ENCODE peak calls at places on chromosome 6, in eight cellular contexts. H, S, C, R, E, J, M and L are unnamed samples.

GRCh38 chr6:14224359-14225103 is 107.0 kb downstream of the CD83 start:
- DNase-seq in S (no peak), H (no peak), J (no peak), R (no peak), E (peak), M (no peak), C (no peak), L (no peak)

GRCh38 chr6:33731751-33732282 is 14.9 kb downstream of the IP6K3 start:
- DNase-seq in C (no peak), H (no peak), M (peak), S (no peak), R (peak), E (no peak), J (no peak), L (no peak)

GRCh38 chr6:165762876-165763275 is 99.8 kb upstream of the PDE10A start:
- DNase-seq in H (no peak), E (no peak), R (no peak), S (no peak), J (no peak), M (no peak), C (no peak), L (no peak)

GRCh38 chr6:116444092-116444491 is 17.1 kb upstream of the CALHM6 start:
- DNase-seq in M (no peak), R (no peak), C (peak), E (no peak), S (no peak), H (peak), J (no peak), L (no peak)

GRCh38 chr6:105058316-105058715 is 101.4 kb downstream of the LIN28B start:
- DNase-seq in R (no peak), C (no peak), M (no peak), S (no peak), E (no peak), J (no peak), H (no peak), L (no peak)

GRCh38 chr6:15410752-15411151 is 164.9 kb downstream of the JARID2 start:
- DNase-seq in M (no peak), J (no peak), S (no peak), C (no peak), R (no peak), H (no peak), E (no peak), L (no peak)

GRCh38 chr6:39281312-39281980 is 32.8 kb downstream of the KCNK17 start:
- DNase-seq in M (no peak), H (no peak), J (no peak), S (no peak), E (no peak), C (no peak), R (no peak), L (no peak)

GRCh38 chr6:86500035-86500434 is 437.3 kb upstream of the HTR1E start:
- DNase-seq in C (no peak), M (no peak), R (no peak), H (no peak), E (no peak), S (no peak), J (no peak), L (no peak)

GRCh38 chr6:144405173-144405572 is 120.0 kb downstream of the UTRN start:
- DNase-seq in H (no peak), R (no peak), E (no peak), C (no peak), M (no peak), J (no peak), S (no peak), L (no peak)

GRCh38 chr6:142014515-142014914 is 118.2 kb upstream of the GJE1 start:
- DNase-seq in M (no peak), R (no peak), J (no peak), S (no peak), H (no peak), C (peak), E (no peak), L (no peak)

GRCh38 chr6:105184921-105185320 is 5.1 kb upstream of the POPDC3 start:
- DNase-seq in J (no peak), C (no peak), M (no peak), E (no peak), S (no peak), H (no peak), R (no peak), L (no peak)

GRCh38 chr6:131635384-131636340 is 1.4 kb upstream of the ENPP3 start:
- DNase-seq in H (no peak), R (no peak), J (no peak), M (no peak), E (no peak), C (no peak), S (no peak), L (no peak)

GRCh38 chr6:152472325-152472724 is 164.8 kb downstream of the SYNE1 start:
- DNase-seq in H (no peak), R (no peak), C (no peak), J (no peak), E (no peak), M (no peak), S (no peak), L (no peak)

GRCh38 chr6:149846321-149846720 is 17.8 kb downstream of the LRP11 start:
- DNase-seq in C (no peak), R (no peak), S (no peak), H (no peak), J (peak), E (no peak), M (peak), L (peak)

GRCh38 chr6:170345662-170346061 is 39.1 kb downstream of the FAM120B start:
- DNase-seq in R (no peak), J (no peak), C (no peak), S (no peak), E (peak), M (no peak), H (no peak), L (no peak)

GRCh38 chr6:144215402-144215931 is 65.2 kb downstream of the STX11 start:
- DNase-seq in R (peak), C (peak), S (no peak), M (no peak), E (peak), J (peak), H (no peak), L (no peak)

GRCh38 chr6:121504227-121504626 is 68.8 kb downstream of the GJA1 start:
- DNase-seq in C (peak), E (no peak), R (no peak), H (no peak), J (no peak), S (no peak), M (no peak), L (no peak)

GRCh38 chr6:158869010-158869603 is 49.9 kb upstream of the EZR start:
- DNase-seq in C (peak), R (no peak), H (peak), M (no peak), S (peak), E (peak), J (peak), L (no peak)

GRCh38 chr6:68967549-68968300 is 332.6 kb downstream of the ADGRB3 start:
- DNase-seq in S (no peak), H (peak), M (peak), C (peak), E (peak), J (peak), R (peak), L (peak)

GRCh38 chr6:5115168-5115567 is 30.0 kb downstream of the PPP1R3G start:
- DNase-seq in S (no peak), J (no peak), M (no peak), E (no peak), C (peak), R (no peak), H (no peak), L (no peak)

GRCh38 chr6:88914180-88914579 is 49.2 kb downstream of the RNGTT start:
- DNase-seq in H (peak), R (no peak), C (no peak), S (no peak), J (no peak), M (no peak), E (no peak), L (no peak)

GRCh38 chr6:18039481-18039880 is 52.0 kb upstream of the KIF13A start:
- DNase-seq in M (no peak), H (no peak), S (no peak), R (no peak), J (no peak), E (no peak), C (no peak), L (no peak)

GRCh38 chr6:135630789-135631376 is 133.3 kb upstream of the AHI1 start:
- DNase-seq in H (peak), R (peak), S (no peak), E (no peak), M (no peak), C (no peak), J (no peak), L (no peak)

GRCh38 chr6:63022631-63023030 is 188.6 kb upstream of the FKBP1C start:
- DNase-seq in E (no peak), J (no peak), C (no peak), S (no peak), R (no peak), H (no peak), M (no peak), L (no peak)

GRCh38 chr6:14616611-14617010 is 499.0 kb downstream of the CD83 start:
- DNase-seq in M (no peak), H (no peak), E (no peak), J (no peak), R (no peak), C (no peak), S (no peak), L (no peak)

GRCh38 chr6:88725111-88725711 is 238.2 kb downstream of the RNGTT start:
- DNase-seq in J (no peak), M (no peak), C (no peak), E (peak), H (peak), R (peak), S (no peak), L (no peak)

GRCh38 chr6:155676346-155676745 is 220.7 kb upstream of the NOX3 start:
- DNase-seq in S (no peak), H (peak), E (no peak), J (no peak), C (no peak), M (no peak), R (no peak), L (no peak)

GRCh38 chr6:142485256-142485655 is 183.4 kb downstream of the ADGRG6 start:
- DNase-seq in R (no peak), C (no peak), M (no peak), S (no peak), H (no peak), J (no peak), E (no peak), L (no peak)

GRCh38 chr6:33960345-33961313 is 156.8 kb upstream of the MLN start:
- DNase-seq in E (no peak), H (no peak), M (peak), S (no peak), C (no peak), R (no peak), J (no peak), L (no peak)

GRCh38 chr6:32945106-32945761 is 4.4 kb upstream of the HLA-DMB start:
- DNase-seq in M (no peak), E (peak), S (no peak), R (no peak), C (no peak), J (no peak), H (no peak), L (no peak)

GRCh38 chr6:159311618-159312017 is 142.4 kb downstream of the FNDC1 start:
- DNase-seq in E (no peak), C (no peak), H (peak), J (no peak), S (no peak), M (no peak), R (no peak), L (no peak)

GRCh38 chr6:151772436-151772835 is 35.0 kb upstream of the ESR1 start:
- DNase-seq in J (no peak), S (no peak), R (no peak), E (no peak), C (no peak), H (no peak), M (no peak), L (no peak)

GRCh38 chr6:32763417-32763816 is at the start of gene HLA-DQB2:
- DNase-seq in M (no peak), E (no peak), J (no peak), H (no peak), C (no peak), R (no peak), S (no peak), L (no peak)

GRCh38 chr6:9405825-9406224 is 970.5 kb upstream of the SLC35B3 start:
- DNase-seq in J (no peak), H (no peak), E (no peak), R (no peak), M (no peak), C (no peak), S (no peak), L (no peak)

GRCh38 chr6:90369651-90370050 is 73.0 kb upstream of the BACH2 start:
- DNase-seq in J (no peak), H (no peak), S (no peak), M (no peak), C (no peak), R (no peak), E (no peak), L (no peak)

GRCh38 chr6:125564941-125565340 is 184.5 kb upstream of the HEY2 start:
- DNase-seq in C (no peak), S (no peak), E (no peak), R (no peak), M (no peak), J (no peak), H (no peak), L (no peak)

GRCh38 chr6:148997863-148998262 is 251.0 kb downstream of the UST start:
- DNase-seq in J (no peak), H (no peak), M (no peak), C (no peak), S (no peak), E (no peak), R (no peak), L (no peak)

GRCh38 chr6:31114540-31114876 is at the start of gene PSORS1C1:
- DNase-seq in J (peak), R (peak), H (peak), S (no peak), M (peak), C (peak), E (no peak), L (peak)

GRCh38 chr6:29850011-29850553 is 22.5 kb downstream of the HLA-G start:
- DNase-seq in S (no peak), J (peak), C (no peak), R (no peak), E (no peak), M (no peak), H (peak), L (no peak)

GRCh38 chr6:12594541-12594893 is 122.0 kb upstream of the PHACTR1 start:
- DNase-seq in H (no peak), S (no peak), J (no peak), M (no peak), E (no peak), C (no peak), R (no peak), L (no peak)

GRCh38 chr6:43052225-43052841 is 1.3 kb downstream of the CUL7 start:
- DNase-seq in J (no peak), H (no peak), C (no peak), S (no peak), E (no peak), R (no peak), M (no peak), L (no peak)
- H3K4me3 ChIP-seq in J (peak), H (peak), C (peak), S (no peak), E (peak), R (no peak), M (peak), L (no peak)

GRCh38 chr6:24270011-24270410 is 87.8 kb downstream of the DCDC2 start:
- DNase-seq in J (no peak), S (no peak), M (no peak), R (no peak), C (no peak), E (no peak), H (no peak), L (no peak)

GRCh38 chr6:24273471-24273870 is 84.4 kb downstream of the DCDC2 start:
- DNase-seq in H (no peak), E (no peak), M (no peak), J (no peak), R (no peak), C (no peak), S (no peak), L (no peak)

GRCh38 chr6:24272148-24272547 is 85.7 kb downstream of the DCDC2 start:
- DNase-seq in E (no peak), H (no peak), C (no peak), J (no peak), M (no peak), S (no peak), R (no peak), L (no peak)

GRCh38 chr6:24274441-24275083 is 83.3 kb downstream of the DCDC2 start:
- DNase-seq in E (no peak), S (no peak), R (no peak), J (no peak), C (no peak), H (peak), M (no peak), L (no peak)
- TF ChIP-seq CTCF in E (peak), S (no peak), R (peak), J (peak), C (peak), H (no peak), M (peak), L (peak)

GRCh38 chr6:26385734-26386125 is 2.8 kb downstream of the BTN2A2 start:
- DNase-seq in E (no peak), R (no peak), S (no peak), J (no peak), C (no peak), H (no peak), M (no peak), L (no peak)

GRCh38 chr6:26387565-26387964 is 4.7 kb downstream of the BTN2A2 start:
- DNase-seq in E (no peak), J (no peak), S (no peak), M (no peak), H (no peak), C (no peak), R (no peak), L (no peak)

GRCh38 chr6:26380256-26380655 is 2.7 kb upstream of the BTN2A2 start:
- DNase-seq in R (no peak), C (no peak), S (no peak), M (no peak), J (no peak), E (no peak), H (no peak), L (no peak)

GRCh38 chr6:26388014-26388413 is 5.1 kb downstream of the BTN2A2 start:
- DNase-seq in R (no peak), J (no peak), C (no peak), H (peak), S (no peak), E (no peak), M (no peak), L (no peak)

DNA sequence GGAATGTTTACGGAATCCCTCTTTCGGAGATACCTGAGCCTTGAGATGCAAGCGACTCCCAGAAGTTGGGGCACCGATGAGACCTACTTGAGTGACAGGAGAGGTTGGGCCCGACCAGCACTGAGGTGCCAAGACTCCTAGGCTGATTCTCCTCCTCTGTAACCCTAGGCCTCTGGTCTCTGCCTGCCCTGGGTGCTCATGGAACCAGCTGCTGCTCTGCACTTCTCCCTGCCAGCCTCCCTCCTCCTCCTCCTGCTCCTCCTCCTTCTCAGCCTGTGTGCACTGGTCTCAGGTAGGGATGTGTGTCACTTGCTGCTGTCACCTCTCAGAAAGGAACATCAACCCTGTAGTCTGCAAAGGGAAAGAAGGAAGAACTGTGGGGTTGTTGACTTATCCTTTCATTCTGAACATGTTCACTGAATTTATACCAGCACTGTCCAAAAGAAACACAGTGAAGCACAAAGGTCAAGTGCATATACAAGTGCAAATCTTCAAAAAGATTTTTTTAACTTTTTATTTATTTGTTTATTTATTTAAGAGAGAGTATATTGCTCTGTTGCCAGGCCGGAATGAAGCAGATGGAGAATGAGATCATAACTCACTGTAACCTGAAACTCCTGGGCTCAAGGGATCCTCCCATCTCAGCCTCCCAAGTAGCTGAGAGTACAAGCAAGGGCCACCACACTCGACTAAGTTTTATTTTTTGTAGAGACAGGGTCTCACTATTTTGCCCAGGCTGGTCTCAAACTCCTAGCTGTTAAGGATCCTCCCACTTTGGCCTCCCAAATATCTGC is 913 bp downstream of the BTN2A2 start:
- DNase-seq in J (no peak), S (no peak), R (no peak), C (no peak), E (no peak), H (peak), M (no peak), L (no peak)
- H3K27ac ChIP-seq in J (no peak), S (peak), R (peak), C (peak), E (peak), H (peak), M (peak), L (peak)

DNA sequence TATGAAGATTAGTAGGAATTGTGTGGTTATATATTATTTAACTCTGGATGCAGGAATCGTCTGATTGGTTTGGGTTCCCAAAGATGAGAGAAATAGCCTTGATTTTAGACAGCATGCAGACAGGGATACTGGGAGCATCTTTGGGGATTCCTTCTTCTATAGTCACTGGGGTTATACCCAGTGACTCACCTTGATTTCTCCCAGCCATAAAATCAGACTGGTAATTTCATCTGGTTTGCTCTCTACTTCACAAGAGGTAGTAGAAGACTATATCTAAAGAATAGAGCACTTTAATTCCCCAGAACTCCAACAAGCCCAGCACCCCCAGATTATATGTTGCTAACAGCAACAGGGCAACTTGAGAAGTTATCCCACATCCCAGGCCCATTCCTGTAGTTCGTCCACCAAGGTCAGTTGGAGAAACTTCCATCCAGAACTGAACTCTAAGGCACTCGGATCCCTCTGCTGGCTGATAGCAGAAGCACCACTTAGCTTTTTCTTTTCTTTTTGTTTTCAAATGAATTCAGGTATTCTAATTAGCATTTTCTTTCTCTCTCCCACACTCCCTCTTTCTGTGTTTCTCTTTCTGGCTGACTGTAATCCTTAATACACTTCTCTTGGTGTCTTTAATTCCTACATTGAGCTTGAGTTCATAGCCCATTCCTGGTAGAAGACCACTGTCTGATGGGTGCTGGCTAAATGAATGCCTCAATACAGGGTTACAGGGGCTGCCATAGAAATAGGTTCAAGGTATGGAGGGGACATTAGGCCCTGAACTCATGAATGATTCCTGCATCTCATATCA is 20.4 kb upstream of the EFHC1 start:
- DNase-seq in E (no peak), H (peak), J (peak), R (peak), C (no peak), S (no peak), M (no peak), L (peak)
- H3K4me3 ChIP-seq in E (no peak), H (no peak), J (no peak), R (no peak), C (no peak), S (no peak), M (no peak), L (no peak)

GRCh38 chr6:137740967-137741761 is 125.9 kb upstream of the TNFAIP3 start:
- DNase-seq in R (no peak), J (no peak), S (no peak), C (no peak), H (peak), E (no peak), M (no peak), L (no peak)
- TF ChIP-seq CTCF in R (no peak), J (no peak), S (no peak), C (no peak), H (peak), E (no peak), M (no peak), L (no peak)